ENCODE peak calls at places on chromosomes 6 and 20, in nine cellular contexts. V is AG10803; F is fibroblast of pulmonary artery; W is caudate nucleus; Z is pancreas; Y is choroid plexus epithelial cell; T is stimulated activated CD4-positive, alpha-beta T cell treated with anti-CD3 and anti-CD28 coated beads, Interleukin-2, amount 100 ng/mL, for 48 hours; U is stimulated activated naive CD8-positive, alpha-beta T cell treated with anti-CD3 and anti-CD28 coated beads, Interleukin-15, amount 100 ng/mL, for 72 hours; M is esophagus squamous epithelium. L is an unnamed sample.

GRCh38 chr6:167139761-167140160 is 16.9 kb downstream of the CCR6 start:
- DNase-seq in V (no peak), U (no peak), Z (no peak), F (no peak), W (no peak), M (no peak), T (no peak), Y (no peak), L (no peak)

GRCh38 chr6:111198841-111199240 is 111.5 kb downstream of the SLC16A10 start:
- DNase-seq in F (no peak), M (no peak), T (no peak), Z (no peak), W (no peak), Y (no peak), V (no peak), U (no peak), L (no peak)

GRCh38 chr6:125888989-125889656 is 67.4 kb upstream of the HINT3 start:
- DNase-seq in U (peak), Y (peak), W (no peak), M (no peak), F (peak), T (no peak), Z (no peak), V (peak), L (peak)

GRCh38 chr6:18126116-18126515 is 3.6 kb upstream of the NHLRC1 start:
- DNase-seq in W (no peak), M (no peak), Z (no peak), V (peak), T (no peak), U (no peak), Y (peak), F (peak), L (no peak)

GRCh38 chr6:147941143-147941542 is 401.5 kb upstream of the SASH1 start:
- DNase-seq in Y (no peak), Z (no peak), M (no peak), W (no peak), F (peak), V (peak), U (no peak), T (no peak), L (no peak)

GRCh38 chr6:48893048-48893447 is 570.0 kb downstream of the MMUT start:
- DNase-seq in T (no peak), V (no peak), U (no peak), Y (no peak), W (no peak), Z (no peak), F (no peak), M (no peak), L (no peak)

GRCh38 chr6:166397849-166398248 is 15.1 kb upstream of the MPC1 start:
- DNase-seq in Y (no peak), F (no peak), M (no peak), W (no peak), V (no peak), Z (no peak), T (no peak), U (no peak), L (no peak)

GRCh38 chr6:23563329-23563728 is 562.7 kb upstream of the NRSN1 start:
- DNase-seq in U (no peak), Y (no peak), T (no peak), F (no peak), V (no peak), Z (no peak), M (no peak), W (no peak), L (no peak)

GRCh38 chr6:154164397-154164796 is 125.4 kb downstream of the OPRM1 start:
- DNase-seq in T (no peak), Z (no peak), V (peak), U (no peak), F (peak), M (no peak), W (peak), Y (peak), L (no peak)

GRCh38 chr6:42339991-42340401 is 111.7 kb downstream of the TRERF1 start:
- DNase-seq in T (peak), W (no peak), U (peak), Y (no peak), M (no peak), V (no peak), Z (no peak), F (no peak), L (no peak)

GRCh38 chr20:62985089-62985778 is 21.5 kb downstream of the BHLHE23 start:
- DNase-seq in F (no peak), T (no peak), M (no peak), V (no peak), W (no peak), Y (no peak), Z (no peak), U (no peak), L (no peak)

GRCh38 chr6:390914-391558 is 516 bp upstream of the IRF4 start:
- DNase-seq in U (peak), W (no peak), F (no peak), Y (peak), Z (no peak), M (no peak), V (no peak), T (no peak), L (no peak)

GRCh38 chr6:81759782-81760181 is 7.3 kb upstream of the TENT5A start:
- DNase-seq in Y (peak), Z (no peak), M (no peak), T (no peak), U (no peak), F (peak), V (no peak), W (no peak), L (no peak)

GRCh38 chr6:62466607-62467006 is 180.6 kb upstream of the KHDRBS2 start:
- DNase-seq in T (no peak), V (no peak), U (no peak), M (no peak), W (no peak), Z (no peak), F (no peak), Y (no peak), L (no peak)

GRCh38 chr6:112802154-112802553 is 455.0 kb downstream of the RFPL4B start:
- DNase-seq in W (no peak), T (no peak), Z (no peak), F (peak), U (no peak), V (peak), Y (peak), M (no peak), L (no peak)

GRCh38 chr6:107820571-107821261 is 3.4 kb downstream of the SCML4 start:
- DNase-seq in T (no peak), M (no peak), W (no peak), F (peak), Z (no peak), Y (peak), U (peak), V (peak), L (no peak)

GRCh38 chr6:157839606-157840005 is 16.6 kb downstream of the SNX9 start:
- DNase-seq in F (no peak), M (no peak), U (no peak), V (no peak), T (no peak), Z (no peak), W (no peak), Y (no peak), L (no peak)

GRCh38 chr6:154514481-154514880 is 4.0 kb upstream of the CNKSR3 start:
- DNase-seq in V (no peak), T (no peak), M (no peak), Y (no peak), Z (no peak), W (no peak), F (no peak), U (no peak), L (no peak)

GRCh38 chr6:169793408-169793807 is 42.0 kb downstream of the ERMARD start:
- DNase-seq in V (no peak), Y (no peak), W (no peak), U (no peak), T (no peak), F (no peak), M (no peak), Z (no peak), L (no peak)

GRCh38 chr6:36373368-36374009 is 14.0 kb downstream of the ETV7 start:
- DNase-seq in Y (no peak), F (no peak), M (no peak), U (no peak), T (no peak), W (no peak), Z (no peak), V (no peak), L (no peak)

GRCh38 chr20:2001119-2001518 is 7.3 kb upstream of the PDYN start:
- DNase-seq in Z (no peak), F (no peak), V (no peak), W (no peak), Y (no peak), U (no peak), M (no peak), T (no peak), L (no peak)

GRCh38 chr6:54846243-54846856 is at the start of gene FAM83B:
- DNase-seq in F (no peak), M (no peak), V (no peak), Z (peak), T (no peak), U (no peak), Y (no peak), W (no peak), L (no peak)

GRCh38 chr6:154539593-154540269 is 29.2 kb upstream of the CNKSR3 start:
- DNase-seq in Z (no peak), F (no peak), V (no peak), T (no peak), Y (no peak), M (no peak), U (no peak), W (no peak), L (no peak)

L was measured in NCI-H1930.